ENCODE peak calls at places on chromosomes 1 and 21, in seven cellular contexts. C is cardiac fibroblast, T is A549, A is IMR-90, Q is ovary, H is astrocyte of the spinal cord, X is kidney epithelial cell. K is an unnamed sample.

GRCh38 chr1:8343464-8344001 is 25.6 kb downstream of the SLC45A1 start:
- DNase-seq in C (peak), T (peak), A (peak), Q (peak), H (peak), X (peak), K (peak)

GRCh38 chr1:162159515-162159914 is 90.0 kb downstream of the NOS1AP start:
- DNase-seq in C (no peak), T (no peak), A (no peak), Q (no peak), H (no peak), X (no peak), K (peak)

GRCh38 chr1:159924025-159924790 is 1.1 kb downstream of the TAGLN2 start:
- DNase-seq in C (peak), T (peak), A (peak), Q (peak), H (peak), X (peak), K (no peak)

GRCh38 chr1:1437033-1437903 is 1.8 kb downstream of the VWA1 start:
- DNase-seq in C (no peak), T (no peak), A (no peak), Q (no peak), H (no peak), X (no peak), K (no peak)

GRCh38 chr1:183609313-183609712 is 19.1 kb upstream of the NCF2 start:
- DNase-seq in C (peak), T (peak), A (peak), Q (peak), H (peak), X (no peak), K (no peak)

GRCh38 chr1:156504062-156504813 is 3.7 kb upstream of the MEF2D start:
- DNase-seq in C (no peak), T (no peak), A (peak), Q (no peak), H (peak), X (no peak), K (no peak)

GRCh38 chr21:46094401-46095105 is 3.4 kb upstream of the COL6A2 start:
- DNase-seq in C (no peak), T (no peak), A (no peak), Q (no peak), H (no peak), X (no peak), K (no peak)

GRCh38 chr1:1075148-1075935 is 1.2 kb upstream of the RNF223 start:
- DNase-seq in C (no peak), T (no peak), A (no peak), Q (no peak), H (no peak), X (no peak), K (no peak)

GRCh38 chr1:38835230-38835827 is 24.2 kb downstream of the RRAGC start:
- DNase-seq in C (peak), T (peak), A (peak), Q (peak), H (peak), X (peak), K (peak)

GRCh38 chr1:200184196-200184595 is 156.7 kb downstream of the NR5A2 start:
- DNase-seq in C (peak), T (peak), A (peak), Q (peak), H (peak), X (peak), K (peak)

GRCh38 chr1:227942716-227943261 is 4.9 kb downstream of the WNT9A start:
- DNase-seq in C (no peak), T (no peak), A (no peak), Q (peak), H (no peak), X (no peak), K (no peak)

GRCh38 chr1:32622806-32623694 is 27.3 kb downstream of the ZBTB8OS start:
- DNase-seq in C (no peak), T (no peak), A (no peak), Q (no peak), H (no peak), X (no peak), K (no peak)

GRCh38 chr1:193104906-193105820 is at the start of gene GLRX2:
- DNase-seq in C (peak), T (peak), A (peak), Q (peak), H (peak), X (peak), K (peak)

GRCh38 chr1:50422946-50423669 is at the start of gene DMRTA2:
- DNase-seq in C (no peak), T (peak), A (no peak), Q (no peak), H (no peak), X (no peak), K (no peak)

GRCh38 chr1:192880191-192880590 is 71.4 kb downstream of the RGS2 start:
- DNase-seq in C (no peak), T (no peak), A (no peak), Q (no peak), H (no peak), X (no peak), K (no peak)

GRCh38 chr1:25083481-25084345 is 148.6 kb downstream of the SYF2 start:
- DNase-seq in C (no peak), T (no peak), A (no peak), Q (no peak), H (no peak), X (no peak), K (no peak)

GRCh38 chr1:227152525-227152924 is 165.8 kb downstream of the CDC42BPA start:
- DNase-seq in C (no peak), T (no peak), A (no peak), Q (no peak), H (no peak), X (no peak), K (no peak)

GRCh38 chr1:227779021-227779441 is 36.4 kb upstream of the PRSS38 start:
- DNase-seq in C (no peak), T (no peak), A (no peak), Q (peak), H (no peak), X (no peak), K (no peak)

GRCh38 chr1:27436204-27437159 is 44.1 kb downstream of the GPR3 start:
- DNase-seq in C (peak), T (peak), A (peak), Q (no peak), H (peak), X (peak), K (peak)

GRCh38 chr1:31745071-31745897 is 18.9 kb downstream of the ADGRB2 start:
- DNase-seq in C (peak), T (peak), A (peak), Q (peak), H (peak), X (no peak), K (no peak)

GRCh38 chr1:200346744-200347143 is 63.1 kb downstream of the ZNF281 start:
- DNase-seq in C (peak), T (no peak), A (peak), Q (no peak), H (no peak), X (no peak), K (no peak)

GRCh38 chr1:31989964-31990363 is 23.7 kb upstream of the KHDRBS1 start:
- DNase-seq in C (no peak), T (no peak), A (no peak), Q (no peak), H (no peak), X (no peak), K (no peak)

DNA sequence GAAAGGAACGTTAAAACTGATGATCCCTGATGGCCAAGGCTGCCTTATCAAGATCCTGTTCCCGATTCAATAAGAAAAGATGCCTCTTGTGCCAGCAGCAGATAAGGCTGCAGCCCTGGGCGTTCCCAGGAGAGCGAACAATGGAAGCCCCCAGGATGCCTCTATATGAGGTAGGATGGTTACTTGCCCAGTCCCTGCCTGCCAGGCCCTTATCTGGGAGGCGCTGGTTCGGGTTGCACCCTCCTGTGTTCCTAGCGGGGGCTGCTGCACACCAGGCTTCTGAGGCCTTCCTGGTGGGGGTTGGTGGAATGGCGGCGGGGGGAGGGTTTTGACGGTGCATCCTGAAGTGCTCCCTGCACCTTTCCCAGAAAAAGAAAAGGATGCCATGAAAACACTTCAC is 100.1 kb downstream of the KCNJ15 start:
- DNase-seq in C (no peak), T (no peak), A (no peak), Q (no peak), H (no peak), X (no peak), K (no peak)
- H3K4me3 ChIP-seq in C (no peak), T (no peak), A (no peak), Q (no peak), H (no peak), X (no peak), K (no peak)

DNA sequence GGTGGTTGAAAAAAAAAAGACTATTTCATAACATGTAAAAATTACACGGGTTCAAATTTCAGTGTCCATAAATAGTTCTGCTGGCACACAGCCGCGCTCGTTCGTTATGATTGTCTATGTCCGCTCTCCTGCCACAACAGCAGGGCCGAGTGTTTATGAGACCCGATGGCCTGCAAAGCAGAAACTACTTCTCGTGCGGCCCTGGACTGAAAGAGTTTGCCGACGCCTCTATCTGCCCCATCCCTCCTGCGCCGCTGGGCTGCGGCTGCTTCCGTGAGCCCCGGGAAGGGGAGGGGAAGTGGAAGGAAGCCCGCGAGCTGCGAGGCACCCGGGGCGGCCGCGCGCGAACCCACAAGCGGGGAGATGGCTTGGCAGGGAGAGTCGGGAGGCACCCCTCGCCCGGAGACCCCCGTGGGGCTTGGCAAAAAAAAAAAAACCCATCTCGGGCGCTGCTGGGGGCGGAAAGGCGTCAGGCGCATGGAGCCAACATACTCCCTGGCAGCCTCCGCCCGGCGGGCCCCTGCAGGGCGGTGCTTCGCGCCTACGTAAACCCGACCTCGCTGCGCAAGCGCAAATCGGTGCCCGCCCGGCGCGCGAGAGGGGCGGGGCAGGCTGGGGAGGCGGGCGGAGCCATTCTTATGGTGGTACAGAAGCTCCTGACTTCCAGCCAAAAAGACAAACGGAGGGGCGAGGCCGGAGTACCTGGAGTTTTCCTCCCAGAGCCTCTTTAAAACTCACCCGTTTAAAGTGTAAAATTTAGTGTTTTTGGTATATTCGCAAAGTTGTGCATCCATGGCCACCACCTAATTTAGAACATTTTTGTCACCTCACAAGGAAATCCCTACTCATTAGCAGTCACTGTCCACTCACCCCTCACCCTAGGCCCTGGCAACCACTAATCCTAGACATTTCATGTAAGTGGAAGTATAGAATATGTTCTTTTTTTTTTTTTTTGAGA is 8.3 kb downstream of the SLC27A3 start:
- DNase-seq in C (peak), T (peak), A (peak), Q (peak), H (peak), X (no peak), K (peak)
- TF ChIP-seq CTCF in C (no peak), T (no peak), A (no peak), Q (no peak), H (no peak), X (no peak), K (no peak)

GRCh38 chr1:44644806-44645205 is 29.5 kb downstream of the TMEM53 start:
- DNase-seq in C (no peak), T (no peak), A (no peak), Q (no peak), H (no peak), X (no peak), K (no peak)

GRCh38 chr1:44646711-44647110 is 27.6 kb downstream of the TMEM53 start:
- DNase-seq in C (no peak), T (no peak), A (peak), Q (no peak), H (no peak), X (no peak), K (no peak)

GRCh38 chr1:44645466-44646244 is 28.6 kb downstream of the TMEM53 start:
- DNase-seq in C (no peak), T (no peak), A (peak), Q (peak), H (peak), X (no peak), K (no peak)

GRCh38 chr1:44647896-44648295 is 26.4 kb downstream of the TMEM53 start:
- DNase-seq in C (no peak), T (no peak), A (no peak), Q (no peak), H (no peak), X (no peak), K (no peak)

GRCh38 chr1:44646276-44646675 is 28.0 kb downstream of the TMEM53 start:
- DNase-seq in C (no peak), T (no peak), A (peak), Q (no peak), H (peak), X (no peak), K (no peak)
- H3K4me3 ChIP-seq in C (no peak), T (no peak), A (no peak), Q (no peak), H (no peak), X (no peak), K (no peak)

GRCh38 chr1:93178418-93178817 is 1.8 kb downstream of the TMED5 start:
- DNase-seq in C (peak), T (no peak), A (peak), Q (peak), H (peak), X (no peak), K (no peak)

GRCh38 chr1:93180723-93181613 is at the start of gene CCDC18:
- DNase-seq in C (peak), T (no peak), A (peak), Q (no peak), H (no peak), X (no peak), K (no peak)

GRCh38 chr1:93177991-93178390 is 2.2 kb downstream of the TMED5 start:
- DNase-seq in C (peak), T (no peak), A (peak), Q (no peak), H (peak), X (no peak), K (no peak)

DNA sequence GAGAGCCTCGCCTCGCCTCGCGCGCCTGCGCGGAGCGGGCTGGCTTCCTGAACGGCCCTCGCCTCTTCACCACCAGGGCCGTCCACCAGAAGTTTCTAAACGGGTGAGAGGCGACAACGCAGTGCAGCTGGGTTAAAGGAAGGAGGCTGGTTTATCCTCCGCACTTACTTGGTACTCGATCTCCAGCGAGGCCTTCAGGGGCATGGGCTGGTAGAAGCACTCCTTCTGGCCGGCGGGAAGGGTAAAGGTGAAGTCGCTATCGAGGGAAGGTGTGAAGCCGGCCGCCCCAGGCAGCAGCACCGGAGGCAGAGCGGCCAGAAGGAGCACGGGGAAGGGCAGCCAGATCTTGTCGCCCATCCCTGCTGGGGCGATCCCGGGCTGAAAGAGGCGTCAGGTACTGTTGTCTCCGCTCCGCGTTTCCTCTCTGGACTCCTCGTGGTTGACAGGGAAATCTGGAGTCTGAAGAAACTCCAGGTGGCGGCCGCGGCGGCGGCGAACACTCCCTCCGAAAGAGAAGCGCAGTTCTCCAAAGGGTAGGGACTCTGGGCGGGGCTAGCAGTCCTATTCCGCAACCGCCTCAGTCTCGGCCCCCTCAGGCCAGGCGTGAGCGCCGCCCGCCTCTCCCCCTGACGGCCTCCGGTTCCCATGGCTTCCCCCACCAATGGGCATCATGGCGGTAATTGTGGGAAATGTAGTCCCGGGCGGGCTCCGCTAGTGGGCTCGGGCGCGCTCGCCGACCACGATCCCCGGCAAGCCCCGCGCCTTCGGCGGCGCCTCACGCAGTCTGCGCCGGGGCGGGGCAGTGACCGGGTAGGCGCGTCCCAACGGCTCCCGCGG is at the start of gene TMED5:
- DNase-seq in C (peak), T (peak), A (peak), Q (peak), H (peak), X (peak), K (peak)
- TF ChIP-seq CTCF in C (peak), T (no peak), A (peak), Q (no peak), H (peak), X (no peak), K (peak)

GRCh38 chr1:161090617-161091016 is 1.3 kb upstream of the NECTIN4 start:
- DNase-seq in C (no peak), T (no peak), A (no peak), Q (no peak), H (no peak), X (no peak), K (no peak)

GRCh38 chr1:161089938-161090337 is 580 bp upstream of the NECTIN4 start:
- DNase-seq in C (no peak), T (no peak), A (no peak), Q (no peak), H (no peak), X (no peak), K (no peak)

GRCh38 chr1:161091796-161092507 is 2.6 kb upstream of the NECTIN4 start:
- DNase-seq in C (no peak), T (no peak), A (no peak), Q (no peak), H (no peak), X (no peak), K (no peak)

GRCh38 chr1:161092621-161093028 is 3.3 kb upstream of the NECTIN4 start:
- DNase-seq in C (peak), T (no peak), A (peak), Q (no peak), H (no peak), X (no peak), K (no peak)

GRCh38 chr1:161091093-161091492 is 1.7 kb upstream of the NECTIN4 start:
- DNase-seq in C (no peak), T (no peak), A (no peak), Q (no peak), H (no peak), X (no peak), K (no peak)
- H3K4me3 ChIP-seq in C (no peak), T (no peak), A (no peak), Q (no peak), H (no peak), X (no peak), K (no peak)

DNA sequence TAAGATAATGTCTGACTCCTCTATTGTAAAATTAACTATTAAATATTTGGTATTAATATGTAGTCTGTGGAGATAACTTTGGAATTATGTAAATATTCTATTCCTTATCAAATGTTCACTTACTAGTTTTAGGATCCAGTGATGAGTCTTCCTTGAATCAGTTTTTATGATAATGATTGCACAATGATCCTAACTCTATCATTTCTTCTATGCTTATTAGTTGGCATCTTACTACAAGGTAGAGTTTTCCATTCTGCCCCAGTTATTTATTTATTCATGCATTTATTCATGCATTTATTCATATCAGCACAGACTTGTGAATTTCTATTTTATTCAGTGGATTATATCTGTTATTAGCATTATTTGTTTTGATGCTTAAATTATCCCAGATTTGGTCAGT is 7.4 kb upstream of the MGST3 start:
- DNase-seq in C (no peak), T (no peak), A (no peak), Q (no peak), H (no peak), X (no peak), K (no peak)
- TF ChIP-seq CTCF in C (no peak), T (no peak), A (no peak), Q (no peak), H (no peak), X (no peak), K (no peak)

GRCh38 chr21:41783476-41784150 is 16.8 kb upstream of the RIPK4 start:
- DNase-seq in C (no peak), T (no peak), A (no peak), Q (no peak), H (peak), X (peak), K (peak)
- H3K4me3 ChIP-seq in C (no peak), T (no peak), A (no peak), Q (no peak), H (no peak), X (no peak), K (no peak)

DNA sequence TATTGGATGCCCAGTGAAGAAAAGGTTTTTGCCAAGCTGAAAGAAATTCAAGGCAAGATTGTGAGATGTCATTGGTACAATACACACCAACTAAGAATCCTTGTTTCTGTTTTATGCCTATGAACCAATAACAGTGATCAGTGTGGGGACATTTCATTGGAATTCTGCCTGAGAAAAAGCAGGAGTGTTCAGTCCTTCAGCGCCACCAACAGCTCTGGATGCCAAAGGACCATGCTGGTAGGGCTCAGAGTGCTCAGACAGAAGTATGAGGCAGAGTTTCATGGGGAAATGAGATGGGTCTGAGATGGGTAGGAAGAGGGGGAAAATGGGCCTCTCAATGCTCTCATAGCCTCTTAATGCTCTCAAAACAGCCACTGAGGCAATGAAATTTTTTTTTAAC is 56.5 kb downstream of the GABPA start:
- DNase-seq in C (no peak), T (no peak), A (no peak), Q (no peak), H (no peak), X (no peak), K (no peak)
- TF ChIP-seq CTCF in C (no peak), T (no peak), A (no peak), Q (no peak), H (no peak), X (no peak), K (no peak)

DNA sequence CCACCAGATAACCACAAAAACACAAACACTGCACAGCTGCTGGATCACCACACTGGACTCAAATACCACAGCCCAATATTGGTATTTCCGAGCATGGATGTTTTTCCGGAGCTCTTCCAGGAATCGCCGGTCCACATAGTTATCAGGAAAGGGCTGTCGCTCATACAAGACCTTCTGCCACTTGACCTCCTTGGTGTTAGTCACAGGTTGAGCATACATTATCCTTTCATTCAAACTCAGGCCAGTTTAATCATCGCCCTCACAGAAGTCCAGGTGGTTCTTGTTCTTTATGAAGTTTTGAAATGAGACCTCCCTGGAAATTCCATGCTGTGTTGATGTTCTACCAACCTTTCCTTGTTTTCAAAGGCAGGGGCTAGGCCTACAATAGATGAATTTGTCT is 1.5 kb downstream of the PIGC start:
- DNase-seq in C (no peak), T (no peak), A (no peak), Q (no peak), H (no peak), X (no peak), K (no peak)
- H3K4me3 ChIP-seq in C (no peak), T (no peak), A (no peak), Q (peak), H (no peak), X (no peak), K (no peak)